ENCODE peak calls at places on chromosome 19, in seven cellular contexts. M is GM23338, V is thoracic aorta, T is neural progenitor cell, Z is ascending aorta, F is colonic mucosa, S is brain microvascular endothelial cell. Y is an unnamed sample.

GRCh38 chr19:49567722-49568454 is 12.5 kb downstream of the NOSIP start:
- DNase-seq in M (no peak), V (no peak), T (no peak), Z (no peak), F (peak), S (no peak), Y (no peak)

GRCh38 chr19:35144600-35145436 is 1.8 kb downstream of the FXYD7 start:
- DNase-seq in M (peak), V (no peak), T (peak), Z (no peak), F (peak), S (no peak), Y (peak)

GRCh38 chr19:50311723-50312635 is 17.2 kb downstream of the KCNC3 start:
- DNase-seq in M (peak), V (no peak), T (peak), Z (no peak), F (no peak), S (no peak), Y (peak)

GRCh38 chr19:48627865-48628314 is 8.6 kb downstream of the SPHK2 start:
- DNase-seq in M (no peak), V (no peak), T (no peak), Z (no peak), F (no peak), S (no peak), Y (no peak)

GRCh38 chr19:47094557-47095517 is 18.7 kb downstream of the ZC3H4 start:
- DNase-seq in M (no peak), V (no peak), T (no peak), Z (no peak), F (peak), S (no peak), Y (peak)

GRCh38 chr19:8485561-8486371 is 16.7 kb downstream of the PRAM1 start:
- DNase-seq in M (no peak), V (no peak), T (no peak), Z (no peak), F (no peak), S (no peak), Y (no peak)

GRCh38 chr19:47644743-47645499 is 36.0 kb downstream of the BICRA start:
- DNase-seq in M (no peak), V (no peak), T (no peak), Z (no peak), F (no peak), S (no peak), Y (no peak)

GRCh38 chr19:3403489-3404323 is 37.3 kb downstream of the NFIC start:
- DNase-seq in M (peak), V (peak), T (no peak), Z (peak), F (peak), S (peak), Y (peak)

GRCh38 chr19:3253270-3253669 is 28.8 kb downstream of the CELF5 start:
- DNase-seq in M (peak), V (no peak), T (no peak), Z (no peak), F (no peak), S (no peak), Y (no peak)

GRCh38 chr19:13082192-13083007 is 20.3 kb downstream of the LYL1 start:
- DNase-seq in M (peak), V (no peak), T (peak), Z (no peak), F (no peak), S (peak), Y (peak)

GRCh38 chr19:49657493-49658138 is 8.0 kb downstream of the IRF3 start:
- DNase-seq in M (no peak), V (no peak), T (no peak), Z (no peak), F (no peak), S (no peak), Y (no peak)

GRCh38 chr19:15038304-15038703 is 11.0 kb upstream of the CASP14 start:
- DNase-seq in M (no peak), V (no peak), T (no peak), Z (no peak), F (no peak), S (no peak), Y (no peak)

GRCh38 chr19:20334760-20335159 is 167.7 kb downstream of the ZNF486 start:
- DNase-seq in M (no peak), V (no peak), T (no peak), Z (no peak), F (no peak), S (no peak), Y (no peak)

GRCh38 chr19:48290341-48290922 is 20.6 kb downstream of the ZNF114 start:
- DNase-seq in M (peak), V (no peak), T (peak), Z (no peak), F (no peak), S (peak), Y (peak)

GRCh38 chr19:39339636-39340035 is 2.6 kb upstream of the SAMD4B start:
- DNase-seq in M (no peak), V (no peak), T (no peak), Z (no peak), F (no peak), S (no peak), Y (no peak)

GRCh38 chr19:29010276-29010675 is 202.7 kb downstream of the UQCRFS1 start:
- DNase-seq in M (no peak), V (no peak), T (no peak), Z (no peak), F (no peak), S (no peak), Y (no peak)

GRCh38 chr19:34676697-34677385 is at the start of gene SCGB2B2:
- DNase-seq in M (peak), V (no peak), T (no peak), Z (peak), F (no peak), S (no peak), Y (no peak)

GRCh38 chr19:34370117-34370516 is 5.1 kb downstream of the GPI start:
- DNase-seq in M (no peak), V (no peak), T (no peak), Z (no peak), F (no peak), S (no peak), Y (no peak)

GRCh38 chr19:8005534-8006256 is at the start of gene ELAVL1:
- DNase-seq in M (peak), V (peak), T (peak), Z (peak), F (peak), S (peak), Y (peak)

GRCh38 chr19:2610637-2611482 is 91.6 kb downstream of the GNG7 start:
- DNase-seq in M (peak), V (peak), T (peak), Z (peak), F (peak), S (peak), Y (peak)

GRCh38 chr19:49512970-49513745 is 697 bp downstream of the FCGRT start:
- DNase-seq in M (peak), V (no peak), T (peak), Z (no peak), F (peak), S (no peak), Y (peak)

GRCh38 chr19:7460562-7460966 is 28.3 kb downstream of the PEX11G start:
- DNase-seq in M (no peak), V (no peak), T (no peak), Z (no peak), F (no peak), S (peak), Y (no peak)

GRCh38 chr19:54255105-54255775 is 1.8 kb downstream of the LILRB5 start:
- DNase-seq in M (no peak), V (no peak), T (no peak), Z (no peak), F (no peak), S (no peak), Y (peak)

GRCh38 chr19:13646758-13647157 is 117.6 kb upstream of the MRI1 start:
- DNase-seq in M (no peak), V (no peak), T (no peak), Z (no peak), F (no peak), S (no peak), Y (no peak)

GRCh38 chr19:38869160-38869835 is 8.8 kb downstream of the RINL start:
- DNase-seq in M (peak), V (no peak), T (no peak), Z (no peak), F (peak), S (no peak), Y (no peak)

GRCh38 chr19:1651061-1651547 is 1.3 kb downstream of the TCF3 start:
- DNase-seq in M (peak), V (no peak), T (peak), Z (no peak), F (peak), S (no peak), Y (peak)

GRCh38 chr19:7552781-7553180 is 17.3 kb downstream of the PNPLA6 start:
- DNase-seq in M (no peak), V (no peak), T (no peak), Z (no peak), F (no peak), S (no peak), Y (no peak)

GRCh38 chr19:17775991-17776803 is 18.7 kb upstream of the B3GNT3 start:
- DNase-seq in M (no peak), V (no peak), T (no peak), Z (no peak), F (no peak), S (no peak), Y (no peak)

GRCh38 chr19:43599635-43600295 is 3.4 kb downstream of the ZNF576 start:
- DNase-seq in M (no peak), V (no peak), T (no peak), Z (no peak), F (no peak), S (no peak), Y (no peak)

GRCh38 chr19:29666634-29667389 is 1.6 kb downstream of the PLEKHF1 start:
- DNase-seq in M (peak), V (no peak), T (peak), Z (no peak), F (peak), S (peak), Y (peak)

GRCh38 chr19:17615889-17616685 is 60.6 kb downstream of the COLGALT1 start:
- DNase-seq in M (peak), V (no peak), T (peak), Z (no peak), F (no peak), S (no peak), Y (peak)

GRCh38 chr19:49255674-49256073 is 69.3 kb downstream of the SLC6A16 start:
- DNase-seq in M (no peak), V (no peak), T (no peak), Z (no peak), F (no peak), S (no peak), Y (no peak)

GRCh38 chr19:38898788-38899446 is 501 bp downstream of the SIRT2 start:
- DNase-seq in M (peak), V (no peak), T (peak), Z (no peak), F (peak), S (peak), Y (no peak)

GRCh38 chr19:50486823-50487515 is 10.3 kb upstream of the GARIN5A start:
- DNase-seq in M (peak), V (no peak), T (peak), Z (no peak), F (peak), S (peak), Y (peak)

GRCh38 chr19:49690073-49690655 is 752 bp upstream of the CPT1C start:
- DNase-seq in M (peak), V (no peak), T (peak), Z (no peak), F (no peak), S (no peak), Y (no peak)

GRCh38 chr19:33408538-33408937 is 35.0 kb downstream of the CEBPG start:
- DNase-seq in M (no peak), V (no peak), T (no peak), Z (no peak), F (no peak), S (no peak), Y (no peak)

GRCh38 chr19:16202320-16203255 is 4.9 kb downstream of the AP1M1 start:
- DNase-seq in M (no peak), V (no peak), T (no peak), Z (no peak), F (no peak), S (no peak), Y (no peak)

GRCh38 chr19:56707821-56708220 is 36.3 kb upstream of the ZNF835 start:
- DNase-seq in M (no peak), V (no peak), T (no peak), Z (no peak), F (no peak), S (no peak), Y (no peak)

GRCh38 chr19:33239223-33239975 is 13.7 kb upstream of the SLC7A10 start:
- DNase-seq in M (no peak), V (no peak), T (no peak), Z (no peak), F (no peak), S (no peak), Y (no peak)

GRCh38 chr19:18955042-18955441 is 14.0 kb upstream of the HOMER3 start:
- DNase-seq in M (no peak), V (no peak), T (no peak), Z (no peak), F (no peak), S (no peak), Y (no peak)
- TF ChIP-seq CTCF in M (no peak), V (no peak), T (no peak), Z (no peak), F (no peak), S (no peak), Y (no peak)

GRCh38 chr19:55581145-55581827 is 638 bp upstream of the ZNF579 start:
- DNase-seq in M (peak), V (no peak), T (peak), Z (no peak), F (peak), S (no peak), Y (peak)
- H3K27ac ChIP-seq in M (peak), V (peak), T (no peak), Z (peak), F (peak), S (peak), Y (no peak)

GRCh38 chr19:370641-371330 is 26.2 kb upstream of the MIER2 start:
- DNase-seq in M (no peak), V (no peak), T (no peak), Z (no peak), F (no peak), S (no peak), Y (peak)
- TF ChIP-seq CTCF in M (no peak), V (no peak), T (no peak), Z (no peak), F (no peak), S (no peak), Y (no peak)

DNA sequence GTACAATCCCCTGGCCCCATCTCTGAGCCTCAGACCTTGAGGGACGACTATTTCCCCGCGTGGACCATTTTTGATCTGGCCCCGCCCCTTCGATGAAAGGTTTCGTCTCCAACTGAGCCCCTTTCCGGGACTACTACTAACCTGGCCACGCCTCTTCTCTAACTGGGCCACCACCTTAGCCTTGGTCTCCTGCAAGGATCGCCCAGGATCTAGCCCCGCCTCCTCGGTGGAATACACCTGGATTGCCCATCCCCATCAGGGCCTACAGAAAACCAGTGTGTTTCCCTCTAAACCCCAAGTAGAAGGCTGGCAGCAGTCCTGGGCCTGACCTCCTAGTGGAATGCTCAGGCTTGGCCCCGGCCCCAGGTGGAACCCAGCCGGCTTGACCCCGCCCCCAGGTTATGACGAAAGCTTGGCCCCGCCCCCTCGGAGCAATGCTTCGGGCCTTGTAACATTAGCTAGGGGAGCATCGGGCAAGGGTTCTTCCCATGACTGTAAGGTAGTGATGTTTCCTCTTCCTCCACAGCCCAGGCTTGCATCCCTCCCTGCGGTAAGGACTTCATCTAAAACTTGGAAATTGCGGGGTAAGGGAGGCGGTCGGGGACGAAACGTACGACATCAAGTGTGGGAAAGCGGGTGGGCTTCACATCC is 9.1 kb downstream of the SPACA6 start:
- DNase-seq in M (peak), V (peak), T (peak), Z (no peak), F (peak), S (no peak), Y (peak)
- H3K27ac ChIP-seq in M (peak), V (peak), T (no peak), Z (peak), F (peak), S (no peak), Y (no peak)

DNA sequence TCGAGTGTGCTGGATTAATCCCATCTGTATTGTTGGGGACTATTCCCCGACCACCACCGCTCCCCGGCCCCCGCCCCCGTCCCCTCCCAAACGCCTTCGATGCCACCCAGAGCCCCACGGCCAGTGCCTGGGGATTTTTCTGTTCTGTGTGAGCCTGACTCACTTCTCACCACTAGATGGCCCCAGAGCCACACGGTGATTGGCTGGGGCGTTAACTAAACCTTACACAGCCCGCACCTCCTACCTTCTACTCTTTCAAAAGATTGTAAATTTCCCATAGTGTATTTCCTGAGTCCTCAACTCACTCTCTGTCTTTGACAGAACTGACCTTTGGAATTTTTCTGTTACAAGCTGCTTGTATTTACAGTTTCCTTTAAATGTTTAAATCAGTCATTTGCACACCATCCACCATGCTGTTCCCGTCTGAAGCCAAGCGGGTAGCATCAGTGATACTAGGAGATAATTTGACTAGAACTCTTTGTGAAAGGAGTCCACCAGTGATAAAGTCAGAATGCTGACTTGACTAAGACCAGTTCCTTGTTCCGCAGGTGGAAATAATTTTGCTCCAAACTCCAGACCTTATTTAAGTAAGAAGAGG is 61.4 kb downstream of the RFX2 start:
- DNase-seq in M (peak), V (no peak), T (peak), Z (no peak), F (peak), S (peak), Y (peak)
- TF ChIP-seq CTCF in M (peak), V (peak), T (peak), Z (peak), F (peak), S (peak), Y (peak)

GRCh38 chr19:45473366-45474190 is 5.8 kb downstream of the FOSB start:
- DNase-seq in M (peak), V (no peak), T (peak), Z (no peak), F (no peak), S (peak), Y (no peak)

GRCh38 chr19:45476349-45476717 is 8.5 kb downstream of the FOSB start:
- DNase-seq in M (no peak), V (no peak), T (no peak), Z (no peak), F (no peak), S (peak), Y (no peak)

GRCh38 chr19:45474191-45474940 is 6.6 kb downstream of the FOSB start:
- DNase-seq in M (no peak), V (no peak), T (no peak), Z (no peak), F (no peak), S (peak), Y (no peak)

GRCh38 chr19:45475537-45476348 is 7.9 kb downstream of the FOSB start:
- DNase-seq in M (no peak), V (no peak), T (no peak), Z (no peak), F (no peak), S (peak), Y (no peak)

GRCh38 chr19:45474941-45475516 is 7.2 kb downstream of the FOSB start:
- DNase-seq in M (no peak), V (no peak), T (no peak), Z (no peak), F (no peak), S (peak), Y (no peak)
- H3K27ac ChIP-seq in M (no peak), V (no peak), T (no peak), Z (no peak), F (no peak), S (no peak), Y (no peak)

GRCh38 chr19:10644351-10645007 is 9.7 kb upstream of the ILF3 start:
- DNase-seq in M (peak), V (peak), T (peak), Z (peak), F (peak), S (peak), Y (peak)
- TF ChIP-seq CTCF in M (peak), V (peak), T (peak), Z (peak), F (peak), S (peak), Y (peak)

Y was measured in endodermal cell.